ENCODE peak calls at places on chromosomes 4 and X, in five cellular contexts. S, K, Z, M and R are unnamed samples.

GRCh38 chr4:116573540-116573939 is 511.8 kb downstream of the TRAM1L1 start:
- DNase-seq in S (no peak), K (no peak), Z (no peak), M (no peak), R (no peak)

GRCh38 chrX:6693051-6693450 is 158.1 kb upstream of the VCX3A start:
- DNase-seq in S (no peak), K (no peak), Z (no peak), M (no peak), R (no peak)

GRCh38 chrX:15497865-15498264 is 2.7 kb upstream of the BMX start:
- DNase-seq in S (peak), K (peak), Z (peak), M (peak), R (no peak)

GRCh38 chr4:150078041-150078995 is at the start of gene DCLK2:
- DNase-seq in S (peak), K (peak), Z (peak), M (no peak), R (peak)

GRCh38 chr4:150447356-150447755 is 134.6 kb upstream of the MAB21L2 start:
- DNase-seq in S (no peak), K (no peak), Z (no peak), M (no peak), R (no peak)

GRCh38 chr4:10091531-10092181 is 24.9 kb downstream of the WDR1 start:
- DNase-seq in S (no peak), K (no peak), Z (no peak), M (no peak), R (no peak)

GRCh38 chr4:2944091-2944482 is 19.1 kb downstream of the NOP14 start:
- DNase-seq in S (no peak), K (no peak), Z (no peak), M (no peak), R (no peak)

GRCh38 chrX:23993012-23993633 is 33.9 kb downstream of the KLHL15 start:
- DNase-seq in S (no peak), K (peak), Z (peak), M (no peak), R (no peak)

GRCh38 chr4:122010610-122011009 is 58.8 kb upstream of the TRPC3 start:
- DNase-seq in S (no peak), K (no peak), Z (peak), M (no peak), R (no peak)

GRCh38 chr4:19429684-19430083 is 822.0 kb upstream of the SLIT2 start:
- DNase-seq in S (no peak), K (no peak), Z (no peak), M (no peak), R (no peak)

GRCh38 chr4:25031077-25031606 is 396 bp upstream of the LGI2 start:
- DNase-seq in S (peak), K (peak), Z (peak), M (no peak), R (no peak)

DNA sequence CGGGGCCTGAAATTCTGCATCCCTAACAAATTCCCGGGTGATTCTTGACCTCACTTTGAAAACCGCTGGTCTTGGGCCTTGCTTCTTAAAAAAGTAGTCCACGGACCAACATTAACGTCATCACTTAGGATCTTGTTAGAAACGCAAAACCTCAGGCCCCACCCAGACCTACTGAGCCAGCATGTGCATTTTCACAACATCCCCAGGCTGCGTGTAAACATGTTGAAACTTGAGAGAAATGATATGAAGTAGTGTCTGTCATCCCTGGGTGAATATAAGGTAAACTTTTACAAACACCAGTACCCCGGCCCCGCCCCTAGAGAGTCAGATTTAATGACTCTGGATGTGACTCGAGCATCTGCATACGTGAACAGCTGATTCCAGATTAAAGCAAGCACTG is 33.7 kb downstream of the SORBS2 start:
- DNase-seq in S (no peak), K (peak), Z (no peak), M (no peak), R (no peak)
- H3K4me3 ChIP-seq in S (no peak), K (no peak), Z (no peak), M (no peak), R (no peak)

DNA sequence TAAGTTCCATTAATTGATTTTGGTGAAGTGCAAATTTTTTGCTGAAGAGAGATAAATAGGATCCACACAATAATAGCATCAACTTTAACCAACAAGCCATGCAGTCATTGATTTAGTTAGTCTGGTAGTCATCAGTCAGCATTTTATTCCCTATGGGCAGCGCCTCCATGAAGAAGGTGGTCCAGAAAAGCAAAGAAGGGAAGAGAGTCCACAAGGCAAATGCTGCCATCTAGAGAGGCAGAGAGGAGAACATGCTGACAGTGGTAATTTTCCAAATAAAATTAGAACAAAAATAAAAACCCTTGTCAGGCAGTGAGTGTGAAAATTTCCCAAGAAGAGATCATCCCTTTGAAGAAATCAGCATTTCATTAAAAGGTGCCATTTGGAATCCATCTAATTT is 366.7 kb upstream of the FAM241A start:
- DNase-seq in S (no peak), K (peak), Z (no peak), M (no peak), R (no peak)
- TF ChIP-seq CTCF in S (no peak), K (no peak), Z (no peak), M (no peak), R (peak)

GRCh38 chr4:141637565-141637964 is 1.2 kb downstream of the IL15 start:
- DNase-seq in S (no peak), K (no peak), Z (no peak), M (no peak), R (no peak)
- H3K4me3 ChIP-seq in S (no peak), K (peak), Z (peak), M (peak), R (peak)

DNA sequence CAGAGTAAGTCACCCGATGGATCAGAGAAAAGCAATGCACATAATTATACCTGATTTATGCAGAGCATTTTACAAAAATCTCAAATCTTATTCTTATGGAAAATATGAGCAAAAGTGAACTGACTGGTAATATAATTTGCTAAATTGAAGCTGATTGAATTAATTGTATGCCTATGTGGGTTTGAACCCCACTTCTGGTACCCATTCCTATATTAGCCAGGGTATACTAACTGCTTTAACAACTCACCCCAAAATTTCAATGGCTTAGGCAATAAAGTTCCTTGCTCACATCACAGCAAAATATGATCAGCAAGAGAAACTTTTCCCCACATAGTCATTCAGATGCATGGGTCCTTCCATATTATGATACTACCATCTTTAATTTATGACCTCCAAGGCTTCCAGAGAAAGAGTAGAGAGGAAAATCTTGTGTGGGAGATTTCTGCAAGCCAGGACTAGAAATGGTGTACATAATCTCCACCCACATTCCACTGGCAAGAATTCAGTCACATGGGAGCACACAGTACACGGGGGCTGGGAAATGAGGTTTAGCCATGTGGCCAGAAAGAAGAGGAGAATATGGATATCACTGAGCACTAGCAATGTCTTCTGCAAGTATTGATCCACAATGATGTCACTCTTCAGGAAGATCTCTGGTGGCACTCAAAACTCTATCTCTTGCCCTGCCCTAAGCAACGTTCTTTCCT is 640.7 kb downstream of the BCOR start:
- DNase-seq in S (no peak), K (peak), Z (peak), M (no peak), R (no peak)
- TF ChIP-seq CTCF in S (no peak), K (no peak), Z (no peak), M (no peak), R (no peak)